ENCODE peak calls at places on chromosomes 4 and X, in five cellular contexts. F is A172, Z is left ventricle myocardium inferior, S is GM20000, I is left colon. J is an unnamed sample.

GRCh38 chr4:47968847-47969246 is 47.6 kb downstream of the CNGA1 start:
- DNase-seq in F (no peak), Z (no peak), S (no peak), I (no peak), J (no peak)

GRCh38 chrX:153474718-153475117 is 4.3 kb upstream of the HAUS7 start:
- DNase-seq in F (no peak), Z (peak; percentile 71), S (no peak), I (peak; percentile 41), J (no peak)

GRCh38 chr4:110609044-110609750 is 13.7 kb downstream of the PITX2 start:
- DNase-seq in F (no peak), Z (no peak), S (no peak), I (no peak), J (no peak)

GRCh38 chr4:152719291-152719690 is 39.5 kb upstream of the TMEM154 start:
- DNase-seq in F (no peak), Z (no peak), S (no peak), I (no peak), J (no peak)

GRCh38 chrX:120653000-120653399 is 23.1 kb upstream of the C1GALT1C1 start:
- DNase-seq in F (no peak), Z (no peak), S (no peak), I (no peak), J (no peak)

GRCh38 chrX:154607370-154607769 is 11.7 kb downstream of the CTAG1B start:
- DNase-seq in F (no peak), Z (no peak), S (no peak), I (no peak), J (peak; percentile 51)

GRCh38 chr4:112253382-112254000 is 21.9 kb downstream of the AP1AR start:
- DNase-seq in F (no peak), Z (no peak), S (peak; percentile 41), I (no peak), J (no peak)

GRCh38 chr4:30768278-30768677 is 48.1 kb downstream of the PCDH7 start:
- DNase-seq in F (no peak), Z (no peak), S (no peak), I (no peak), J (no peak)

GRCh38 chr4:34323549-34324325 is 1920.6 kb downstream of the ARAP2 start:
- DNase-seq in F (no peak), Z (no peak), S (no peak), I (no peak), J (no peak)

GRCh38 chr4:100414016-100414790 is 103.6 kb downstream of the EMCN start:
- DNase-seq in F (no peak), Z (no peak), S (no peak), I (no peak), J (no peak)

GRCh38 chr4:140095694-140096482 is 58.1 kb downstream of the MAML3 start:
- DNase-seq in F (peak; percentile 93), Z (peak; percentile 33), S (no peak), I (peak; percentile 31), J (no peak)

GRCh38 chr4:154439224-154439623 is 52.4 kb downstream of the DCHS2 start:
- DNase-seq in F (no peak), Z (no peak), S (no peak), I (no peak), J (no peak)

GRCh38 chrX:66760648-66761047 is 121.8 kb upstream of the EDA2R start:
- DNase-seq in F (no peak), Z (no peak), S (no peak), I (no peak), J (no peak)

GRCh38 chr4:3338976-3339531 is 46.2 kb downstream of the RGS12 start:
- DNase-seq in F (no peak), Z (no peak), S (no peak), I (no peak), J (no peak)

GRCh38 chr4:15714616-15715015 is 11.8 kb downstream of the BST1 start:
- DNase-seq in F (no peak), Z (no peak), S (no peak), I (no peak), J (no peak)

GRCh38 chr4:8422786-8423185 is 17.7 kb downstream of the ACOX3 start:
- DNase-seq in F (no peak), Z (no peak), S (no peak), I (no peak), J (no peak)

GRCh38 chr4:68390205-68390604 is 40.3 kb upstream of the YTHDC1 start:
- DNase-seq in F (no peak), Z (no peak), S (no peak), I (no peak), J (no peak)

GRCh38 chr4:5660185-5660584 is 48.2 kb downstream of the EVC2 start:
- DNase-seq in F (no peak), Z (no peak), S (no peak), I (no peak), J (no peak)

GRCh38 chrX:45385767-45386166 is 185.1 kb upstream of the DIPK2B start:
- DNase-seq in F (no peak), Z (no peak), S (no peak), I (no peak), J (no peak)

GRCh38 chr4:113745724-113746123 is 15.8 kb downstream of the CAMK2D start:
- DNase-seq in F (no peak), Z (no peak), S (no peak), I (no peak), J (no peak)

GRCh38 chr4:103244251-103244650 is 46.1 kb upstream of the CENPE start:
- DNase-seq in F (no peak), Z (no peak), S (no peak), I (no peak), J (no peak)

GRCh38 chr4:92236907-92237306 is 66.9 kb upstream of the GRID2 start:
- DNase-seq in F (no peak), Z (no peak), S (no peak), I (no peak), J (no peak)

GRCh38 chr4:60194214-60194613 is 1005.9 kb upstream of the ADGRL3 start:
- DNase-seq in F (no peak), Z (no peak), S (no peak), I (no peak), J (no peak)

GRCh38 chr4:180449395-180449956 is 1793.7 kb upstream of the TENM3 start:
- DNase-seq in F (peak; percentile 77), Z (no peak), S (peak; percentile 18), I (no peak), J (peak; percentile 18)

GRCh38 chr4:102449751-102450352 is 51.3 kb upstream of the NFKB1 start:
- DNase-seq in F (peak; percentile 59), Z (no peak), S (peak; percentile 51), I (peak; percentile 24), J (peak; percentile 13)

GRCh38 chr4:141022221-141022760 is 111.0 kb downstream of the RNF150 start:
- DNase-seq in F (no peak), Z (no peak), S (no peak), I (no peak), J (no peak)

GRCh38 chrX:30835373-30835772 is 53.7 kb downstream of the TAB3 start:
- DNase-seq in F (no peak), Z (no peak), S (no peak), I (no peak), J (no peak)

GRCh38 chr4:130640583-130640982 is 1544.6 kb downstream of the C4orf33 start:
- DNase-seq in F (no peak), Z (no peak), S (no peak), I (no peak), J (no peak)

GRCh38 chr4:176054942-176055341 is 10.7 kb upstream of the WDR17 start:
- DNase-seq in F (no peak), Z (no peak), S (no peak), I (no peak), J (no peak)